ENCODE peak calls at places on chromosome 18, in five cellular contexts. J is adrenal gland, P is psoas muscle, S is kidney epithelial cell, V is AG04450. O is an unnamed sample.

GRCh38 chr18:14920976-14921375 is 173.0 kb downstream of the ANKRD30B start:
- DNase-seq in J (no peak), P (no peak), S (no peak), V (no peak), O (no peak)

GRCh38 chr18:69257861-69258458 is 142.7 kb upstream of the DOK6 start:
- DNase-seq in J (no peak), P (no peak), S (peak), V (peak), O (peak)

GRCh38 chr18:75548353-75548752 is 120.8 kb upstream of the SMIM21 start:
- DNase-seq in J (no peak), P (no peak), S (no peak), V (no peak), O (no peak)

GRCh38 chr18:71105078-71105819 is 816.4 kb downstream of the SOCS6 start:
- DNase-seq in J (no peak), P (peak), S (no peak), V (peak), O (no peak)

GRCh38 chr18:22912835-22913234 is 20.3 kb upstream of the RBBP8 start:
- DNase-seq in J (no peak), P (no peak), S (peak), V (no peak), O (peak)

GRCh38 chr18:31057031-31057430 is 14.5 kb upstream of the DSC3 start:
- DNase-seq in J (no peak), P (no peak), S (no peak), V (no peak), O (no peak)

GRCh38 chr18:45879681-45880655 is 54.5 kb downstream of the SIGLEC15 start:
- DNase-seq in J (peak), P (peak), S (peak), V (peak), O (no peak)

GRCh38 chr18:63844254-63844653 is 43.3 kb upstream of the SERPINB2 start:
- DNase-seq in J (no peak), P (no peak), S (no peak), V (no peak), O (peak)

GRCh38 chr18:62839874-62840713 is 124.8 kb downstream of the PHLPP1 start:
- DNase-seq in J (no peak), P (no peak), S (no peak), V (no peak), O (no peak)

GRCh38 chr18:78813898-78814297 is 165.7 kb upstream of the SALL3 start:
- DNase-seq in J (no peak), P (no peak), S (no peak), V (no peak), O (no peak)

GRCh38 chr18:61637319-61637718 is 255.5 kb downstream of the RNF152 start:
- DNase-seq in J (no peak), P (no peak), S (no peak), V (no peak), O (no peak)

GRCh38 chr18:76874643-76875389 is 52.5 kb downstream of the ZNF236 start:
- DNase-seq in J (no peak), P (no peak), S (no peak), V (no peak), O (no peak)

GRCh38 chr18:37636831-37637230 is 71.2 kb upstream of the CELF4 start:
- DNase-seq in J (no peak), P (no peak), S (no peak), V (no peak), O (no peak)

GRCh38 chr18:58505181-58505580 is 123.7 kb downstream of the ALPK2 start:
- DNase-seq in J (no peak), P (no peak), S (no peak), V (no peak), O (no peak)

GRCh38 chr18:12750076-12750707 is 47.4 kb downstream of the PSMG2 start:
- DNase-seq in J (peak), P (no peak), S (no peak), V (no peak), O (no peak)

GRCh38 chr18:56869189-56869777 is 218.1 kb downstream of the WDR7 start:
- DNase-seq in J (no peak), P (no peak), S (peak), V (peak), O (peak)

GRCh38 chr18:45270289-45270771 is 344.9 kb upstream of the SLC14A2 start:
- DNase-seq in J (no peak), P (no peak), S (no peak), V (no peak), O (no peak)

GRCh38 chr18:64409511-64409910 is 260.6 kb upstream of the LINC00305 start:
- DNase-seq in J (no peak), P (no peak), S (no peak), V (no peak), O (no peak)

GRCh38 chr18:52339891-52340371 is at the start of gene DCC:
- DNase-seq in J (peak), P (no peak), S (no peak), V (peak), O (no peak)

GRCh38 chr18:28735731-28736130 is 558.8 kb upstream of the CDH2 start:
- DNase-seq in J (no peak), P (no peak), S (no peak), V (no peak), O (no peak)

GRCh38 chr18:65610939-65611338 is 139.9 kb upstream of the CDH7 start:
- DNase-seq in J (no peak), P (no peak), S (no peak), V (no peak), O (no peak)

GRCh38 chr18:50560681-50561629 is 1.1 kb downstream of the MAPK4 start:
- DNase-seq in J (peak), P (no peak), S (no peak), V (no peak), O (no peak)
- H3K4me3 ChIP-seq in J (peak), P (peak), S (peak), V (no peak), O (peak)

DNA sequence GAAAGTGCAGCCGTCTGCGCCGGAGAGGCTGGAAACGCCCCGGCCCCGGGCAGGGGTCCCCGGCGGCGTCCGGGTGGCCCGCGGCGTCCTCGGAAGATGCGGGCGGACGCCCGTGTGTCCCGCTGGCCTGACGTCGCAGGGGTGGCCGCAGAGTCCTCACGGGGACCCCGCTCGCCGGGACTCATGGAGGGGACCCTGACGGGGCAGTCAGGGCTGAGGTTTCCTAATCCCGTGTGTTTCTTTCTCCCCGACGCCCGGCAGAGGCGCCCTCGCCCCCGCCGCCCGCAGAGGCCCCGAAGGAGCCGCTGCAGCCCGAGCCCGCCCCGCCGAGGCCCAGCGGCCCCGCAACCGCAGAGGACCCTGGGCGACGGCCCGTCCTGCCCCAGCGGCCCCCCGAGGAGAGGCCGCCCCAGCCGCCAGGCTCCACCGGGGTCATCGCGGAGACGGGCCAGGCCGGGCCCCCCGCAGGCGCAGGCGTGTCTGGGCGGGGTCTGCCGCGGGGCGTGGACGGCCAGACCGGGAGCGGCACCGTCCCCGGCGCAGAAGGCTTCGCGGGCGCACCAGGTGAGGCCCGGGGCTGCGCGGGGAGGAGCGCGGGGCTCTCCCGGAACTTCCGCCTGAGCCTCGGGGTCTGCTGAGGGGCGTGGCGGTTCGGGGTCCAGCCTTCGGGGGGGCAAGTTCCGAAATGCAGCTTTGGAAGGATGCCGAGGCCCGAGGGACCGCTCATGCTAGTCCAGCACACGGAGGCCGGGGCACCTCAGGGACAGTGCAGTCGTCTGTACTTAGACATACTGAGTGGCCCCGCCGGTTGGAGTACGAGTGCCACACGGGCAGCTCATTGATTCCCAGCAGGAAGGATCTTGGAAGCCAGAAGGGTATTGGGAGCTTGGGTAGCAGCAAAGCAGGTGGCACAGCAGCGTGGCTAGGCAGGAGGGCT is 60.0 kb downstream of the EMILIN2 start:
- DNase-seq in J (no peak), P (peak), S (no peak), V (no peak), O (no peak)
- TF ChIP-seq CTCF in J (no peak), P (no peak), S (peak), V (peak), O (peak)

GRCh38 chr18:67282796-67283195 is 233.7 kb downstream of the DSEL start:
- DNase-seq in J (no peak), P (no peak), S (no peak), V (no peak), O (no peak)
- H3K4me3 ChIP-seq in J (no peak), P (no peak), S (no peak), V (no peak), O (no peak)

GRCh38 chr18:24514439-24514838 is 54.0 kb downstream of the HRH4 start:
- DNase-seq in J (no peak), P (no peak), S (no peak), V (no peak), O (peak)
- TF ChIP-seq CTCF in J (peak), P (peak), S (peak), V (peak), O (peak)

GRCh38 chr18:50057009-50057408 is 137.9 kb downstream of the MYO5B start:
- DNase-seq in J (no peak), P (no peak), S (no peak), V (no peak), O (no peak)
- H3K4me3 ChIP-seq in J (no peak), P (no peak), S (no peak), V (no peak), O (no peak)

GRCh38 chr18:41484069-41484468 is 471.0 kb upstream of the PIK3C3 start:
- DNase-seq in J (no peak), P (no peak), S (no peak), V (no peak), O (no peak)
- TF ChIP-seq CTCF in J (no peak), P (no peak), S (no peak), V (no peak), O (no peak)

GRCh38 chr18:43846302-43846701 is 569.0 kb upstream of the SYT4 start:
- DNase-seq in J (no peak), P (no peak), S (no peak), V (no peak), O (no peak)

DNA sequence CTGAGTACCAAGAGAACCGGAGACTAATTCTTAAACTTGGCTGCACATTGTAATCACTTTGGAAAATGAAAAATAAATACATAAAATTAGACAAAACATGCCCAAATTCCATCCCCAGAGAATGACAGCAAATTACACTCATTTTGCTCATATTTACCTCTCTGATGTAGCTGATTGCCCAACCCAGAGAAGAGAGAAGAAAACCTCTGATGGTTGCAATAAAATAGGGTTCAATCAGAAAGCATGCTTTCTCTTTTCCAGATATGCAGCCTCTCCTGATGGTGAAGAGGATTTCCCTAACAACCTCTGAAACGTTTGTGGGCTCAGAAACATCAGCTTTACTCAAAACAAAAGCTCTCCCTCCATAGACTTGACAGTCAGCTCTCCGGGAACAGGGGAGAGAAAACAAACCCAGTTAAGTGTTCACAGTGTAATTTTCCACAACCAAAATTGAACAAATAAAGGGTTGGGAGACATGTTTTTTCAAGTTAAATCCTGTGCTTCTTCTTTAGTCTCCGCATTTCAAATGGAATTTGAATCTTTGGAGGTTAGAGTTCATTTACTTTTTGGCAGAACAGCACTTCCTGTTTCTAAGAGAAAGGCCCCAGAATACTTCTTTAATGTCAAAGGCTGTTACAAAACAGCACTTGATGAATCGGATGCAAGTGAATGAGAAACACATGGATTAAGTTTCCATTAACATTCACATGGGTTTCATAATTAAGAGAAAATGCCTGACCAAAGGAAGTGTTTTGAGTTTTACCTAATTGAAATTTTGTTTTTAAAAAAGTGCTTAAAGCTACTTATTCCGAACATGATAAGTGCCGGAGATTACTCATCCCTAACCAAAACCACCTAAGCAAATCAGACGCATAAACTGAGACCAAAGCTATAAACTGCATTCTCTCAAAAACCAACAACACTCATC is 570.1 kb upstream of the SYT4 start:
- DNase-seq in J (no peak), P (no peak), S (peak), V (peak), O (peak)
- H3K4me3 ChIP-seq in J (no peak), P (no peak), S (no peak), V (no peak), O (no peak)

DNA sequence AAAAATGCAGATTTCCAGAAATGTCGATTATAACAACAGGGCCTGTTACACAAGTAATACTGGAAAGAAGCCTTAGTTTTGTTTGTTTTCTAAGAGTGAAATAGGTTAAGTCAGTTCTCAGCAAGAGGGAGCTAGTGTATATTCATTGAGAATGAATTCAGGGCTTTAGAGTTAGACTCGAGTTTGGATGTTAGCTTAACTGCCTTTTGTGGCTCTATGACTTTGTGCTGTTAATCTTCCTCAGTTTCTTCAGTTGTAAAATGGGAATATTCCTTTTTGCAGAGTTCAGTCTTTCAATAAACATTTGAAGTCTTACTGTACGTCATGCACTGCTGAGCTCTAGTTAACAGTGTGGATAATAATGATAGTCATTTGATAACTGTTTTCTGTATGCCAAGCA is 989 bp downstream of the NDUFV2 start:
- DNase-seq in J (no peak), P (no peak), S (no peak), V (no peak), O (no peak)
- TF ChIP-seq CTCF in J (no peak), P (peak), S (peak), V (no peak), O (peak)

DNA sequence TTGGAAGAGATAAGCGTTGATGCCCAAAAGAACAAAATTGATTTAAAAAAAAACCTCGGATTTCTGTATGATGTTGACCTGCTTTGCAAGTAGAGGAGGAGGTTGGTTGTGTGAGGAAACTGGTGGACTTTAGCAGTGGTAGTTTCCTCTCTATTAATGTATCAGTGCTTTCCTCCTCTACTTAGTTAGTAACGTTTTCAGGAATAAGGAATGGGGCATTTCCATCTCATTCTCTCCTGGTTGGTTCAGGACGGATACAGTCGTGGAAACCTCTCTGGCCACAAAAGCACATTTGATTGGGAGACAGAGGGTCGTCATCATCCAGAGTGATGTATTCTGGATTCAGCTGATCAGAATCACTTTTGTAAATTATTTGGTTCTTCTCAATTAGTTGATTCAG is 1.5 kb downstream of the FHOD3 start:
- DNase-seq in J (no peak), P (no peak), S (no peak), V (no peak), O (no peak)
- H3K4me3 ChIP-seq in J (no peak), P (peak), S (peak), V (no peak), O (peak)

O was measured in epithelial cell of proximal tubule.